ENCODE peak calls at places on chromosomes 6 and 20, in six cellular contexts. P, G, A, T, F and R are unnamed samples.
A peak's percentile ranks its signal among the peaks of the same experiment; 100 is the strongest.

GRCh38 chr6:438634-439170 is 47.1 kb downstream of the IRF4 start:
- DNase-seq in P (no peak), A (no peak), G (no peak), F (no peak), T (no peak), R (peak; percentile 70)

GRCh38 chr6:100479180-100480035 is 14.7 kb upstream of the SIM1 start:
- DNase-seq in G (peak; percentile 70), F (no peak), T (peak; percentile 63), A (peak; percentile 20), P (no peak), R (no peak)

GRCh38 chr6:579339-579738 is 77.6 kb downstream of the HUS1B start:
- DNase-seq in G (no peak), F (no peak), P (no peak), A (peak; percentile 38), T (no peak), R (no peak)

GRCh38 chr6:89689732-89690131 is 51.2 kb upstream of the LYRM2 start:
- DNase-seq in P (peak; percentile 83), A (no peak), T (no peak), F (no peak), G (no peak), R (no peak)

GRCh38 chr6:158049055-158050028 is 67.7 kb downstream of the SYNJ2 start:
- DNase-seq in P (no peak), A (no peak), G (no peak), F (no peak), T (no peak), R (no peak)

GRCh38 chr6:14258695-14259655 is 141.4 kb downstream of the CD83 start:
- DNase-seq in F (no peak), A (no peak), G (no peak), T (no peak), P (no peak), R (peak; percentile 67)

GRCh38 chr6:168374541-168375071 is 55.0 kb upstream of the DACT2 start:
- DNase-seq in P (no peak), G (no peak), F (no peak), A (no peak), T (no peak), R (no peak)

GRCh38 chr20:48352628-48353027 is 475.2 kb downstream of the PREX1 start:
- DNase-seq in A (no peak), T (no peak), F (no peak), G (no peak), P (no peak), R (no peak)

GRCh38 chr6:166691199-166691598 is 64.1 kb upstream of the RPS6KA2 start:
- DNase-seq in T (peak; percentile 87), G (no peak), F (no peak), P (no peak), A (no peak), R (no peak)

GRCh38 chr20:13220857-13221297 is at the start of gene ISM1:
- DNase-seq in G (peak; percentile 20), F (no peak), T (no peak), P (no peak), A (peak; percentile 30), R (no peak)

GRCh38 chr6:158050955-158051354 is 69.3 kb downstream of the SYNJ2 start:
- DNase-seq in F (no peak), P (no peak), A (no peak), T (peak; percentile 45), G (no peak), R (no peak)

GRCh38 chr6:142087950-142088857 is 44.5 kb upstream of the GJE1 start:
- DNase-seq in F (no peak), T (no peak), P (no peak), A (no peak), G (no peak), R (no peak)

GRCh38 chr6:67679566-67680296 is 955.4 kb upstream of the ADGRB3 start:
- DNase-seq in T (peak; percentile 68), A (no peak), P (no peak), G (no peak), F (no peak), R (no peak)

GRCh38 chr6:170190046-170190445 is 100.8 kb downstream of the DLL1 start:
- DNase-seq in T (no peak), G (no peak), P (no peak), A (no peak), F (no peak), R (peak; percentile 70)

GRCh38 chr6:21728141-21728540 is 134.6 kb downstream of the SOX4 start:
- DNase-seq in T (no peak), G (no peak), A (no peak), F (no peak), P (no peak), R (no peak)

GRCh38 chr20:17558154-17558940 is 11.5 kb upstream of the DSTN start:
- DNase-seq in A (peak; percentile 11), P (no peak), G (no peak), T (peak; percentile 100), F (no peak), R (peak; percentile 90)

GRCh38 chr6:98526465-98526864 is 307.9 kb upstream of the POU3F2 start:
- DNase-seq in F (no peak), P (no peak), A (no peak), G (no peak), T (no peak), R (no peak)

GRCh38 chr6:36387440-36388303 is at the start of gene ETV7:
- DNase-seq in P (no peak), A (peak; percentile 46), T (peak; percentile 75), G (peak; percentile 48), F (no peak), R (no peak)

GRCh38 chr6:32046450-32047083 is 8.4 kb downstream of the CYP21A2 start:
- DNase-seq in F (no peak), G (no peak), A (peak; percentile 18), P (no peak), T (peak; percentile 72), R (no peak)

GRCh38 chr6:4941782-4942672 is 61.8 kb downstream of the RPP40 start:
- DNase-seq in F (no peak), G (peak; percentile 92), A (peak; percentile 96), P (no peak), T (peak; percentile 100), R (no peak)

GRCh38 chr20:16617056-16617455 is 43.8 kb upstream of the KIF16B start:
- DNase-seq in A (no peak), G (no peak), F (no peak), T (no peak), P (no peak), R (no peak)

GRCh38 chr6:157396026-157396425 is 15.0 kb downstream of the ZDHHC14 start:
- DNase-seq in T (no peak), G (no peak), P (no peak), A (no peak), F (no peak), R (no peak)

GRCh38 chr20:15162061-15162740 is 824.8 kb upstream of the FLRT3 start:
- DNase-seq in A (peak; percentile 49), T (peak; percentile 5), G (peak; percentile 8), F (no peak), P (no peak), R (no peak)

GRCh38 chr6:17179246-17180073 is 77.6 kb downstream of the STMND1 start:
- DNase-seq in T (peak; percentile 81), P (no peak), G (no peak), F (no peak), A (no peak), R (no peak)

GRCh38 chr6:33080127-33081089 is 4.6 kb downstream of the HLA-DPB1 start:
- DNase-seq in F (no peak), T (no peak), G (no peak), P (no peak), A (no peak), R (no peak)

GRCh38 chr20:5689451-5689850 is 60.8 kb upstream of the SHLD1 start:
- DNase-seq in G (no peak), A (no peak), P (peak; percentile 18), T (no peak), F (no peak), R (no peak)

GRCh38 chr20:46999821-47000465 is 105.3 kb downstream of the EYA2 start:
- DNase-seq in P (no peak), G (no peak), T (no peak), F (no peak), A (no peak), R (no peak)

GRCh38 chr20:7744411-7744810 is 195.8 kb downstream of the HAO1 start:
- DNase-seq in P (no peak), F (no peak), A (no peak), G (no peak), T (peak; percentile 48), R (no peak)

GRCh38 chr6:80174931-80175572 is 68.6 kb downstream of the BCKDHB start:
- DNase-seq in A (no peak), P (no peak), F (no peak), T (peak; percentile 83), G (no peak), R (no peak)

GRCh38 chr6:43624786-43625288 is 4.2 kb downstream of the GTPBP2 start:
- DNase-seq in F (no peak), G (no peak), T (no peak), P (no peak), A (no peak), R (no peak)

GRCh38 chr20:19012671-19013070 is 199.1 kb downstream of the SCP2D1 start:
- DNase-seq in T (no peak), G (no peak), A (no peak), F (no peak), P (no peak), R (no peak)